ENCODE peak calls at places on chromosomes 2 and 18, in six cellular contexts. O is IMR-90; B is neural progenitor cell; H is fibroblast of pulmonary artery; D is fibroblast of villous mesenchyme; Y is CD8-positive, alpha-beta T cell. E is an unnamed sample.

GRCh38 chr2:64455545-64455944 is 1.6 kb downstream of the LGALSL start:
- DNase-seq in O (no peak), B (no peak), H (no peak), D (no peak), Y (no peak), E (no peak)

GRCh38 chr2:29749041-29749440 is 172.3 kb downstream of the ALK start:
- DNase-seq in O (no peak), B (no peak), H (no peak), D (no peak), Y (no peak), E (no peak)

GRCh38 chr18:27608742-27609141 is 423.6 kb upstream of the CHST9 start:
- DNase-seq in O (no peak), B (no peak), H (no peak), D (no peak), Y (no peak), E (peak)

GRCh38 chr2:941811-942360 is 8.8 kb upstream of the SNTG2 start:
- DNase-seq in O (no peak), B (no peak), H (no peak), D (no peak), Y (no peak), E (no peak)

GRCh38 chr18:61606068-61606660 is 272.9 kb downstream of the CDH20 start:
- DNase-seq in O (peak), B (peak), H (peak), D (peak), Y (no peak), E (peak)

GRCh38 chr2:143629344-143629743 is 500.1 kb downstream of the ARHGAP15 start:
- DNase-seq in O (peak), B (no peak), H (peak), D (peak), Y (no peak), E (peak)

GRCh38 chr2:160406591-160407392 is 86.8 kb downstream of the RBMS1 start:
- DNase-seq in O (peak), B (peak), H (peak), D (peak), Y (peak), E (peak)

GRCh38 chr2:122061206-122061605 is 305.8 kb downstream of the TSN start:
- DNase-seq in O (no peak), B (no peak), H (no peak), D (no peak), Y (no peak), E (no peak)

GRCh38 chr18:54269924-54270844 is 867 bp downstream of the POLI start:
- DNase-seq in O (peak), B (peak), H (peak), D (no peak), Y (no peak), E (peak)

GRCh38 chr18:63410792-63411191 is 11.5 kb downstream of the VPS4B start:
- DNase-seq in O (peak), B (no peak), H (peak), D (peak), Y (no peak), E (peak)

GRCh38 chr2:36530983-36531354 is 67.0 kb downstream of the FEZ2 start:
- DNase-seq in O (peak), B (no peak), H (peak), D (peak), Y (no peak), E (peak)

GRCh38 chr2:1727796-1728474 is 16.4 kb downstream of the PXDN start:
- DNase-seq in O (no peak), B (no peak), H (no peak), D (no peak), Y (no peak), E (no peak)

GRCh38 chr2:69992310-69993047 is 31.0 kb upstream of the ASPRV1 start:
- DNase-seq in O (no peak), B (no peak), H (no peak), D (no peak), Y (no peak), E (no peak)

GRCh38 chr2:173667415-173667814 is 297.8 kb downstream of the SP3 start:
- DNase-seq in O (no peak), B (no peak), H (peak), D (peak), Y (no peak), E (peak)

GRCh38 chr2:224055101-224055500 is 16.0 kb upstream of the SERPINE2 start:
- DNase-seq in O (peak), B (no peak), H (peak), D (no peak), Y (no peak), E (no peak)

GRCh38 chr2:217017788-217018187 is 157.9 kb upstream of the TNP1 start:
- DNase-seq in O (no peak), B (no peak), H (no peak), D (no peak), Y (no peak), E (no peak)

GRCh38 chr2:44102790-44103642 is 65.7 kb upstream of the PPM1B start:
- DNase-seq in O (no peak), B (no peak), H (peak), D (no peak), Y (no peak), E (no peak)

GRCh38 chr2:239882781-239883180 is 142.4 kb downstream of the NDUFA10 start:
- DNase-seq in O (no peak), B (no peak), H (no peak), D (no peak), Y (no peak), E (no peak)

GRCh38 chr2:183123959-183124221 is 353 bp upstream of the NUP35 start:
- DNase-seq in O (no peak), B (no peak), H (no peak), D (no peak), Y (no peak), E (no peak)

GRCh38 chr2:183124957-183125255 is 663 bp downstream of the NUP35 start:
- DNase-seq in O (no peak), B (no peak), H (no peak), D (no peak), Y (no peak), E (no peak)

GRCh38 chr2:183125659-183126341 is 1.6 kb downstream of the NUP35 start:
- DNase-seq in O (no peak), B (no peak), H (no peak), D (no peak), Y (no peak), E (no peak)

GRCh38 chr2:183124222-183124956 is at the start of gene NUP35:
- DNase-seq in O (peak), B (peak), H (peak), D (peak), Y (peak), E (peak)

GRCh38 chr2:183126635-183127034 is 2.4 kb downstream of the NUP35 start:
- DNase-seq in O (no peak), B (no peak), H (no peak), D (no peak), Y (no peak), E (no peak)
- H3K4me3 ChIP-seq in O (no peak), B (no peak), H (no peak), D (no peak), Y (no peak), E (no peak)

GRCh38 chr18:69480460-69480859 is 79.8 kb downstream of the DOK6 start:
- DNase-seq in O (no peak), B (no peak), H (no peak), D (no peak), Y (no peak), E (no peak)

GRCh38 chr18:69487488-69488394 is 87.1 kb downstream of the DOK6 start:
- DNase-seq in O (no peak), B (no peak), H (no peak), D (no peak), Y (no peak), E (no peak)

GRCh38 chr18:69490072-69490471 is 89.4 kb downstream of the DOK6 start:
- DNase-seq in O (no peak), B (no peak), H (no peak), D (no peak), Y (no peak), E (peak)

GRCh38 chr18:69483574-69483973 is 82.9 kb downstream of the DOK6 start:
- DNase-seq in O (no peak), B (no peak), H (no peak), D (no peak), Y (no peak), E (no peak)

GRCh38 chr18:69484699-69485396 is 84.2 kb downstream of the DOK6 start:
- DNase-seq in O (peak), B (no peak), H (peak), D (peak), Y (no peak), E (peak)
- TF ChIP-seq CTCF in O (peak), B (peak), H (peak), D (peak), Y (no peak), E (peak)

DNA sequence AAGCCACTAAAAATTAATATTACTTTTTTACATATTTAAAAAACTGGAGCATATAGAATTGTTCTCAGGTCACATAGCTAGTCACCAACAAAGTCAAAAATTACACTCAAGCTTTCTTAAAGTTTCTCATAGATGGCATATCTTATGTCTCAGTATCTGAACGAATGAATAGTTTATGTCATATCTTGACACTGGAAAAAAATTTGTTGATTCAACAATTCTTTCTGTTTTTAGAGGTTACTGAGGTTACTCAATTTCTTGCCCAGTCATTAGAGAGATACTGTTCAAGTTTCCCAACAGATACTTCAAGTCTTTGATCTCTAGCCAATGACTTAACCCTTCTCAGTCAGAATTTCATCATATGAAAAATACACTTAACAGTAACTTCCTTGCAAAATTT is 113.1 kb upstream of the XIRP2 start:
- DNase-seq in O (no peak), B (no peak), H (no peak), D (no peak), Y (no peak), E (no peak)
- H3K4me3 ChIP-seq in O (no peak), B (no peak), H (no peak), D (no peak), Y (no peak), E (no peak)

DNA sequence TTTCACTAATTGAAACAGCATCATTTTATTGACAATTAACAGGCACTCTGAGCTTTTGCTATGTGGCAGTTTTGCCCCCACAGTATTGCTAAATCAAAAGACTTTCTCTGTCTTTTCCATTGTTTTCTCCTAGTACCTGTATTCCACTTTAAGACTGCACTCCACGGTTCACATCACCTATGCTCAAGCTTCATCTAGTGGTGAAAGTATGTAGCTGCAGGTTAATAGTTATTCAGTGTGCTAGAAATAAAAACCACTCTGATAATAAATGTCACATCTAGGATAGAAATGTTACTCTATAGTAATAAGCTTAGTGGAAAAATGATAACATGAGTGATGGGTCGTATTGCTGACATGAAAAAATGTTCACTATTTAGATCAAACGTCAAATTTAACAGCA is 24.6 kb downstream of the ARL6IP6 start:
- DNase-seq in O (no peak), B (no peak), H (peak), D (peak), Y (no peak), E (peak)
- TF ChIP-seq CTCF in O (peak), B (peak), H (peak), D (peak), Y (peak), E (peak)

GRCh38 chr2:241553981-241554380 is 4.6 kb upstream of the BOK start:
- DNase-seq in O (no peak), B (no peak), H (no peak), D (no peak), Y (no peak), E (no peak)

GRCh38 chr2:241551998-241552737 is 6.4 kb upstream of the BOK start:
- DNase-seq in O (no peak), B (no peak), H (no peak), D (no peak), Y (no peak), E (no peak)

GRCh38 chr2:241553512-241553830 is 5.1 kb upstream of the BOK start:
- DNase-seq in O (no peak), B (no peak), H (no peak), D (no peak), Y (no peak), E (no peak)

GRCh38 chr2:241550616-241551580 is 7.6 kb upstream of the BOK start:
- DNase-seq in O (no peak), B (no peak), H (no peak), D (no peak), Y (no peak), E (no peak)

GRCh38 chr2:241551599-241551997 is 6.9 kb upstream of the BOK start:
- DNase-seq in O (no peak), B (no peak), H (no peak), D (no peak), Y (no peak), E (no peak)
- H3K4me3 ChIP-seq in O (no peak), B (no peak), H (no peak), D (no peak), Y (no peak), E (no peak)

GRCh38 chr2:84905181-84906107 is at the start of gene TMSB10:
- DNase-seq in O (peak), B (peak), H (peak), D (peak), Y (peak), E (peak)
- TF ChIP-seq CTCF in O (peak), B (no peak), H (no peak), D (no peak), Y (no peak), E (no peak)

DNA sequence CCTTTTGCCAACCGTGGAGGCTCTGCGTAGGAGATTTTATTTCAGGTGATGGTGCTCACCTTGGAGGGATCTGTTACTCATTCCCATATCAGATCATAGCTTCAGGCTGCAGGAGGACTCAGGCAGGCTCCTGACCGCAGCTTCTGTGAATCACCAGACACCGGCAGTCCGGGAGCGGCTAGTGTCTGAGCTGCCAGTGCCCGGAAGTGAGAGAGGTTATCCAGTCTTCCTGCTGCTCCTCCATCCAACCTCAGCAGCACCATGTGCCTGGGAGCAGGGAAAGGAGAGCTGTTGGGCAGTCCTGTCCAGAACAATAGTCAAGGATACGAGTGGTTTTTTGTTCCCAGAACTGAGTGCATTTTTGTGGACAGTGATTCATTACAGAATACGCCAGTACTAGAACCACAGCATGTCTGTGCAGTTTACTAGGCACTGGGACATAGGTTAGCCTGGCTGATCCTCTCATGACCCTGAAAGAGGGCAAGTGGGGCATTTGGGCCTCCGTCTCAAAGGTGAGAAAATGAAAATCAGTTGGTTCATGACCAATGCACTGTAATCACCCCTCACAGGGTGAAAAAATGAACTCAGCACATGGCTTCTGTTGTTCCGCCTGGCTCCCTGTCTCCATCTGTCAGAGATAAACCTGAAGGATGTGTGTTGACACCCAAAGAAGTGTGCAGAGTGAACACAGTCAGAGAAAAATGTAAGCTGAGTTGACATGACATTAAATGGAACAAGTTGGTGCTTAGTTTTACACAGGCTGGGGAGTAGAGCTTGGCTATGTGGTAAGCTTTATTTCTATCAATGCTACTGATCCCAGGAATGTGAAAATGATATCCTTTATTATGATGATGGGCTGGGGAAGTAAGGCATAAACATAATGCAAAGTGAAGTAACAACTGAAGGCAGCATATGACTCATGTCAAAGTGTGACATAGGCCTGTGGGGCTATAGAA is 12.2 kb downstream of the FHOD3 start:
- DNase-seq in O (peak), B (no peak), H (peak), D (peak), Y (no peak), E (peak)
- H3K4me3 ChIP-seq in O (no peak), B (no peak), H (peak), D (no peak), Y (no peak), E (no peak)

GRCh38 chr2:181818826-181819225 is 72.7 kb upstream of the ITPRID2 start:
- DNase-seq in O (no peak), B (no peak), H (no peak), D (no peak), Y (no peak), E (no peak)

GRCh38 chr2:181823405-181823804 is 68.1 kb upstream of the ITPRID2 start:
- DNase-seq in O (peak), B (no peak), H (no peak), D (no peak), Y (no peak), E (no peak)

GRCh38 chr2:181818036-181818680 is 73.4 kb upstream of the ITPRID2 start:
- DNase-seq in O (no peak), B (no peak), H (no peak), D (no peak), Y (no peak), E (no peak)

GRCh38 chr2:181822097-181822496 is 69.4 kb upstream of the ITPRID2 start:
- DNase-seq in O (no peak), B (no peak), H (no peak), D (no peak), Y (no peak), E (no peak)

GRCh38 chr2:181821064-181821463 is 70.5 kb upstream of the ITPRID2 start:
- DNase-seq in O (no peak), B (no peak), H (no peak), D (no peak), Y (no peak), E (no peak)
- TF ChIP-seq CTCF in O (no peak), B (no peak), H (no peak), D (no peak), Y (no peak), E (no peak)

GRCh38 chr2:118148133-118148532 is 59.9 kb downstream of the INSIG2 start:
- DNase-seq in O (no peak), B (no peak), H (no peak), D (no peak), Y (no peak), E (no peak)
- H3K4me3 ChIP-seq in O (no peak), B (no peak), H (no peak), D (no peak), Y (no peak), E (no peak)

E was measured in choroid plexus epithelial cell.